ENCODE peak calls at places on chromosomes 1 and 21, in eight cellular contexts. One of them, this sample, is unnamed.

GRCh38 chr1:44327679-44328491 is 27.2 kb downstream of the ERI3 start:
- DNase-seq in adipocyte: peak
- DNase-seq in stomach: peak
- DNase-seq in H7: peak
- DNase-seq in lower leg skin: peak
- DNase-seq in CD8-positive, alpha-beta memory T cell: no peak
- DNase-seq in H9: peak
- DNase-seq in RPMI7951: peak
- DNase-seq in this sample: peak

GRCh38 chr1:18957136-18957521 is 653 bp upstream of the IFFO2 start:
- DNase-seq in adipocyte: no peak
- DNase-seq in stomach: no peak
- DNase-seq in H7: peak
- DNase-seq in lower leg skin: peak
- DNase-seq in CD8-positive, alpha-beta memory T cell: no peak
- DNase-seq in H9: peak
- DNase-seq in RPMI7951: no peak
- DNase-seq in this sample: no peak

GRCh38 chr1:229171934-229172333 is 99.0 kb upstream of the RAB4A start:
- DNase-seq in adipocyte: no peak
- DNase-seq in stomach: peak
- DNase-seq in H7: no peak
- DNase-seq in lower leg skin: peak
- DNase-seq in CD8-positive, alpha-beta memory T cell: no peak
- DNase-seq in H9: peak
- DNase-seq in RPMI7951: no peak
- DNase-seq in this sample: no peak

GRCh38 chr1:85344256-85344694 is 67.8 kb upstream of the BCL10 start:
- DNase-seq in adipocyte: peak
- DNase-seq in stomach: peak
- DNase-seq in H7: peak
- DNase-seq in lower leg skin: no peak
- DNase-seq in CD8-positive, alpha-beta memory T cell: no peak
- DNase-seq in H9: peak
- DNase-seq in RPMI7951: peak
- DNase-seq in this sample: peak

GRCh38 chr1:246778663-246779062 is 54.5 kb downstream of the SCCPDH start:
- DNase-seq in adipocyte: no peak
- DNase-seq in stomach: no peak
- DNase-seq in H7: no peak
- DNase-seq in lower leg skin: peak
- DNase-seq in CD8-positive, alpha-beta memory T cell: no peak
- DNase-seq in H9: no peak
- DNase-seq in RPMI7951: no peak
- DNase-seq in this sample: no peak

GRCh38 chr1:243916160-243916559 is 66.1 kb upstream of the AKT3 start:
- DNase-seq in adipocyte: peak
- DNase-seq in stomach: no peak
- DNase-seq in H7: no peak
- DNase-seq in lower leg skin: no peak
- DNase-seq in CD8-positive, alpha-beta memory T cell: no peak
- DNase-seq in H9: no peak
- DNase-seq in RPMI7951: no peak
- DNase-seq in this sample: no peak

GRCh38 chr1:20634594-20635084 is 1.4 kb downstream of the PINK1 start:
- DNase-seq in adipocyte: peak
- DNase-seq in stomach: peak
- DNase-seq in H7: peak
- DNase-seq in lower leg skin: no peak
- DNase-seq in CD8-positive, alpha-beta memory T cell: peak
- DNase-seq in H9: peak
- DNase-seq in RPMI7951: peak
- DNase-seq in this sample: peak

GRCh38 chr1:49906365-49906764 is 117.4 kb downstream of the AGBL4 start:
- DNase-seq in adipocyte: no peak
- DNase-seq in stomach: no peak
- DNase-seq in H7: no peak
- DNase-seq in lower leg skin: no peak
- DNase-seq in CD8-positive, alpha-beta memory T cell: no peak
- DNase-seq in H9: no peak
- DNase-seq in RPMI7951: no peak
- DNase-seq in this sample: no peak

GRCh38 chr21:17441370-17441769 is 71.5 kb upstream of the CXADR start:
- DNase-seq in adipocyte: peak
- DNase-seq in stomach: peak
- DNase-seq in H7: no peak
- DNase-seq in lower leg skin: no peak
- DNase-seq in CD8-positive, alpha-beta memory T cell: no peak
- DNase-seq in H9: no peak
- DNase-seq in RPMI7951: no peak
- DNase-seq in this sample: no peak

GRCh38 chr1:242787968-242788367 is 263.5 kb upstream of the PLD5 start:
- DNase-seq in adipocyte: no peak
- DNase-seq in stomach: no peak
- DNase-seq in H7: no peak
- DNase-seq in lower leg skin: no peak
- DNase-seq in CD8-positive, alpha-beta memory T cell: no peak
- DNase-seq in H9: no peak
- DNase-seq in RPMI7951: no peak
- DNase-seq in this sample: no peak

GRCh38 chr1:181497870-181498269 is 14.6 kb downstream of the CACNA1E start:
- DNase-seq in adipocyte: no peak
- DNase-seq in stomach: no peak
- DNase-seq in H7: peak
- DNase-seq in lower leg skin: no peak
- DNase-seq in CD8-positive, alpha-beta memory T cell: no peak
- DNase-seq in H9: no peak
- DNase-seq in RPMI7951: no peak
- DNase-seq in this sample: no peak

GRCh38 chr1:226643701-226644540 is 95.2 kb downstream of the ITPKB start:
- DNase-seq in adipocyte: no peak
- DNase-seq in stomach: no peak
- DNase-seq in H7: no peak
- DNase-seq in lower leg skin: peak
- DNase-seq in CD8-positive, alpha-beta memory T cell: peak
- DNase-seq in H9: no peak
- DNase-seq in RPMI7951: no peak
- DNase-seq in this sample: no peak

GRCh38 chr1:36512842-36513241 is 30.1 kb upstream of the CSF3R start:
- DNase-seq in adipocyte: no peak
- DNase-seq in stomach: no peak
- DNase-seq in H7: no peak
- DNase-seq in lower leg skin: no peak
- DNase-seq in CD8-positive, alpha-beta memory T cell: no peak
- DNase-seq in H9: no peak
- DNase-seq in RPMI7951: no peak
- DNase-seq in this sample: no peak

GRCh38 chr1:206050655-206051235 is 2.2 kb upstream of the RHEX start:
- DNase-seq in adipocyte: no peak
- DNase-seq in stomach: no peak
- DNase-seq in H7: no peak
- DNase-seq in lower leg skin: no peak
- DNase-seq in CD8-positive, alpha-beta memory T cell: no peak
- DNase-seq in H9: no peak
- DNase-seq in RPMI7951: peak
- DNase-seq in this sample: no peak

GRCh38 chr1:60134706-60135105 is 61.1 kb upstream of the C1orf87 start:
- DNase-seq in adipocyte: no peak
- DNase-seq in stomach: no peak
- DNase-seq in H7: no peak
- DNase-seq in lower leg skin: no peak
- DNase-seq in CD8-positive, alpha-beta memory T cell: no peak
- DNase-seq in H9: no peak
- DNase-seq in RPMI7951: no peak
- DNase-seq in this sample: peak

GRCh38 chr1:89806612-89807011 is 14.2 kb upstream of the LRRC8D start:
- DNase-seq in adipocyte: no peak
- DNase-seq in stomach: no peak
- DNase-seq in H7: no peak
- DNase-seq in lower leg skin: no peak
- DNase-seq in CD8-positive, alpha-beta memory T cell: no peak
- DNase-seq in H9: no peak
- DNase-seq in RPMI7951: no peak
- DNase-seq in this sample: no peak

GRCh38 chr1:26994020-26994745 is 691 bp downstream of the TRNP1 start:
- DNase-seq in adipocyte: peak
- DNase-seq in stomach: no peak
- DNase-seq in H7: peak
- DNase-seq in lower leg skin: no peak
- DNase-seq in CD8-positive, alpha-beta memory T cell: no peak
- DNase-seq in H9: peak
- DNase-seq in RPMI7951: no peak
- DNase-seq in this sample: no peak

GRCh38 chr1:218991089-218991488 is 182.6 kb upstream of the LYPLAL1 start:
- DNase-seq in adipocyte: peak
- DNase-seq in stomach: no peak
- DNase-seq in H7: no peak
- DNase-seq in lower leg skin: no peak
- DNase-seq in CD8-positive, alpha-beta memory T cell: no peak
- DNase-seq in H9: no peak
- DNase-seq in RPMI7951: no peak
- DNase-seq in this sample: no peak

GRCh38 chr1:26921126-26921461 is 449 bp upstream of the NUDC start:
- DNase-seq in adipocyte: no peak
- DNase-seq in stomach: no peak
- DNase-seq in H7: no peak
- DNase-seq in lower leg skin: no peak
- DNase-seq in CD8-positive, alpha-beta memory T cell: no peak
- DNase-seq in H9: no peak
- DNase-seq in RPMI7951: no peak
- DNase-seq in this sample: no peak

GRCh38 chr1:184838374-184838995 is 83.8 kb upstream of the EDEM3 start:
- DNase-seq in adipocyte: peak
- DNase-seq in stomach: peak
- DNase-seq in H7: no peak
- DNase-seq in lower leg skin: peak
- DNase-seq in CD8-positive, alpha-beta memory T cell: no peak
- DNase-seq in H9: no peak
- DNase-seq in RPMI7951: peak
- DNase-seq in this sample: peak

GRCh38 chr21:34158866-34159616 is 85.7 kb downstream of the MRPS6 start:
- DNase-seq in adipocyte: no peak
- DNase-seq in stomach: no peak
- DNase-seq in H7: peak
- DNase-seq in lower leg skin: no peak
- DNase-seq in CD8-positive, alpha-beta memory T cell: no peak
- DNase-seq in H9: no peak
- DNase-seq in RPMI7951: no peak
- DNase-seq in this sample: no peak

GRCh38 chr1:225817611-225818061 is 7.7 kb downstream of the EPHX1 start:
- DNase-seq in adipocyte: peak
- DNase-seq in stomach: peak
- DNase-seq in H7: peak
- DNase-seq in lower leg skin: peak
- DNase-seq in CD8-positive, alpha-beta memory T cell: no peak
- DNase-seq in H9: peak
- DNase-seq in RPMI7951: peak
- DNase-seq in this sample: peak

GRCh38 chr1:58900401-58900800 is 116.6 kb upstream of the JUN start:
- DNase-seq in adipocyte: peak
- DNase-seq in stomach: no peak
- DNase-seq in H7: no peak
- DNase-seq in lower leg skin: no peak
- DNase-seq in CD8-positive, alpha-beta memory T cell: no peak
- DNase-seq in H9: no peak
- DNase-seq in RPMI7951: no peak
- DNase-seq in this sample: no peak

GRCh38 chr1:92653605-92654381 is 131.1 kb downstream of the EVI5 start:
- DNase-seq in adipocyte: no peak
- DNase-seq in stomach: no peak
- DNase-seq in H7: no peak
- DNase-seq in lower leg skin: no peak
- DNase-seq in CD8-positive, alpha-beta memory T cell: no peak
- DNase-seq in H9: no peak
- DNase-seq in RPMI7951: no peak
- DNase-seq in this sample: no peak

GRCh38 chr1:33815061-33815460 is 48.8 kb upstream of the HMGB4 start:
- DNase-seq in adipocyte: peak
- DNase-seq in stomach: no peak
- DNase-seq in H7: no peak
- DNase-seq in lower leg skin: no peak
- DNase-seq in CD8-positive, alpha-beta memory T cell: no peak
- DNase-seq in H9: no peak
- DNase-seq in RPMI7951: peak
- DNase-seq in this sample: peak

GRCh38 chr1:16187748-16188401 is 24.6 kb downstream of the ARHGEF19 start:
- DNase-seq in adipocyte: peak
- DNase-seq in stomach: peak
- DNase-seq in H7: peak
- DNase-seq in lower leg skin: peak
- DNase-seq in CD8-positive, alpha-beta memory T cell: peak
- DNase-seq in H9: peak
- DNase-seq in RPMI7951: peak
- DNase-seq in this sample: peak

GRCh38 chr1:21902378-21903012 is 34.6 kb downstream of the HSPG2 start:
- DNase-seq in adipocyte: no peak
- DNase-seq in stomach: no peak
- DNase-seq in H7: no peak
- DNase-seq in lower leg skin: no peak
- DNase-seq in CD8-positive, alpha-beta memory T cell: no peak
- DNase-seq in H9: no peak
- DNase-seq in RPMI7951: no peak
- DNase-seq in this sample: no peak

GRCh38 chr1:87450615-87451209 is 122.0 kb downstream of the LMO4 start:
- DNase-seq in adipocyte: no peak
- DNase-seq in stomach: peak
- DNase-seq in H7: peak
- DNase-seq in lower leg skin: no peak
- DNase-seq in CD8-positive, alpha-beta memory T cell: peak
- DNase-seq in H9: peak
- DNase-seq in RPMI7951: peak
- DNase-seq in this sample: no peak

GRCh38 chr1:215911406-215911968 is 344.4 kb downstream of the KCTD3 start:
- DNase-seq in adipocyte: peak
- DNase-seq in stomach: no peak
- DNase-seq in H7: no peak
- DNase-seq in lower leg skin: no peak
- DNase-seq in CD8-positive, alpha-beta memory T cell: no peak
- DNase-seq in H9: no peak
- DNase-seq in RPMI7951: peak
- DNase-seq in this sample: peak

GRCh38 chr1:87329051-87329755 is 523 bp downstream of the LMO4 start:
- DNase-seq in adipocyte: peak
- DNase-seq in stomach: peak
- DNase-seq in H7: peak
- DNase-seq in lower leg skin: peak
- DNase-seq in CD8-positive, alpha-beta memory T cell: peak
- DNase-seq in H9: peak
- DNase-seq in RPMI7951: peak
- DNase-seq in this sample: peak

GRCh38 chr1:227356582-227357228 is 38.4 kb upstream of the CDC42BPA start:
- DNase-seq in adipocyte: no peak
- DNase-seq in stomach: peak
- DNase-seq in H7: peak
- DNase-seq in lower leg skin: no peak
- DNase-seq in CD8-positive, alpha-beta memory T cell: no peak
- DNase-seq in H9: peak
- DNase-seq in RPMI7951: peak
- DNase-seq in this sample: no peak

GRCh38 chr1:10939654-10940450 is 72.6 kb upstream of the TARDBP start:
- DNase-seq in adipocyte: no peak
- DNase-seq in stomach: no peak
- DNase-seq in H7: peak
- DNase-seq in lower leg skin: no peak
- DNase-seq in CD8-positive, alpha-beta memory T cell: no peak
- DNase-seq in H9: no peak
- DNase-seq in RPMI7951: peak
- DNase-seq in this sample: peak

This sample was measured in AG10803.